ENCODE peak calls at places on chromosomes 13 and 19, in four cellular contexts. Z is GM12878, O is K562, K is HepG2. U is an unnamed sample.

GRCh38 chr19:44894946-44895345 is 3.9 kb downstream of the TOMM40 start:
- DNase-seq in Z (no peak), O (no peak), K (no peak), U (no peak)

GRCh38 chr13:24274452-24274971 is 34.9 kb upstream of the C1QTNF9 start:
- DNase-seq in Z (peak; percentile 88), O (no peak), K (no peak), U (no peak)

GRCh38 chr19:55319786-55320185 is 5.4 kb downstream of the TMEM150B start:
- DNase-seq in Z (no peak), O (peak; percentile 78), K (no peak), U (peak; percentile 93)

GRCh38 chr13:49539313-49539712 is 43.6 kb downstream of the PHF11 start:
- DNase-seq in Z (no peak), O (no peak), K (no peak), U (no peak)

GRCh38 chr13:32850311-32851052 is 165.7 kb upstream of the KL start:
- DNase-seq in Z (no peak), O (no peak), K (no peak), U (no peak)

GRCh38 chr19:42018503-42019193 is 24.6 kb upstream of the ATP1A3 start:
- DNase-seq in Z (no peak), O (peak; percentile 76), K (no peak), U (no peak)

GRCh38 chr13:52765991-52766390 is 26.4 kb upstream of the CNMD start:
- DNase-seq in Z (no peak), O (no peak), K (no peak), U (no peak)

GRCh38 chr13:44040070-44040753 is 160.5 kb downstream of the LACC1 start:
- DNase-seq in Z (no peak), O (no peak), K (no peak), U (no peak)

GRCh38 chr13:31000889-31001288 is 68.4 kb downstream of the TEX26 start:
- DNase-seq in Z (no peak), O (no peak), K (no peak), U (no peak)

GRCh38 chr19:18659281-18660050 is 22.6 kb downstream of the KLHL26 start:
- DNase-seq in Z (no peak), O (no peak), K (no peak), U (no peak)

GRCh38 chr19:39729594-39729993 is 8.2 kb downstream of the CLC start:
- DNase-seq in Z (no peak), O (no peak), K (no peak), U (no peak)

GRCh38 chr13:51745236-51745635 is 58.7 kb downstream of the DHRS12 start:
- DNase-seq in Z (no peak), O (no peak), K (no peak), U (no peak)

GRCh38 chr13:46605824-46606554 is 53.0 kb downstream of the LRCH1 start:
- DNase-seq in Z (peak; percentile 77), O (no peak), K (no peak), U (no peak)

GRCh38 chr19:46192990-46193650 is 36.4 kb upstream of the IGFL1 start:
- DNase-seq in Z (no peak), O (peak; percentile 83), K (peak; percentile 87), U (no peak)

GRCh38 chr13:103430368-103430767 is 364.2 kb upstream of the SLC10A2 start:
- DNase-seq in Z (no peak), O (no peak), K (no peak), U (no peak)

GRCh38 chr19:35500611-35501010 is 10.3 kb upstream of the KRTDAP start:
- DNase-seq in Z (no peak), O (no peak), K (no peak), U (no peak)

GRCh38 chr19:35712910-35713845 is 4.6 kb upstream of the KMT2B start:
- DNase-seq in Z (peak; percentile 82), O (peak; percentile 37), K (no peak), U (peak; percentile 46)

GRCh38 chr13:43374621-43375020 is 351.2 kb downstream of the DNAJC15 start:
- DNase-seq in Z (no peak), O (no peak), K (no peak), U (no peak)

GRCh38 chr13:22793598-22794134 is 387.1 kb upstream of the SGCG start:
- DNase-seq in Z (no peak), O (no peak), K (peak; percentile 99), U (no peak)

GRCh38 chr19:29690842-29691241 is 24.2 kb downstream of the C19orf12 start:
- DNase-seq in Z (no peak), O (peak; percentile 80), K (peak; percentile 67), U (peak; percentile 43)

GRCh38 chr13:20477394-20477793 is 48.3 kb downstream of the CRYL1 start:
- DNase-seq in Z (no peak), O (no peak), K (no peak), U (no peak)

GRCh38 chr13:43725460-43725859 is 61.3 kb downstream of the ENOX1 start:
- DNase-seq in Z (no peak), O (no peak), K (no peak), U (no peak)

GRCh38 chr13:40572961-40573360 is 93.5 kb downstream of the FOXO1 start:
- DNase-seq in Z (no peak), O (no peak), K (no peak), U (no peak)

GRCh38 chr13:66659291-66660012 is 570.7 kb downstream of the PCDH9 start:
- DNase-seq in Z (no peak), O (no peak), K (no peak), U (no peak)

GRCh38 chr13:33735276-33735675 is 82.7 kb upstream of the RFC3 start:
- DNase-seq in Z (no peak), O (no peak), K (no peak), U (no peak)

GRCh38 chr13:114264886-114265611 is 16.4 kb upstream of the UPF3A start:
- DNase-seq in Z (no peak), O (no peak), K (no peak), U (no peak)

GRCh38 chr13:110132178-110132975 is 174.6 kb downstream of the COL4A1 start:
- DNase-seq in Z (no peak), O (no peak), K (no peak), U (no peak)

GRCh38 chr19:1309977-1310852 is 24.5 kb downstream of the EFNA2 start:
- DNase-seq in Z (no peak), O (no peak), K (no peak), U (no peak)

GRCh38 chr19:4140237-4140711 is 13.2 kb upstream of the CREB3L3 start:
- DNase-seq in Z (no peak), O (peak; percentile 80), K (peak; percentile 70), U (peak; percentile 61)

GRCh38 chr19:4138445-4138844 is 14.5 kb upstream of the MAP2K2 start:
- DNase-seq in Z (no peak), O (no peak), K (no peak), U (no peak)

GRCh38 chr19:4144666-4145261 is 8.7 kb upstream of the CREB3L3 start:
- DNase-seq in Z (no peak), O (peak; percentile 34), K (no peak), U (no peak)

GRCh38 chr19:4136680-4137088 is 12.8 kb upstream of the MAP2K2 start:
- DNase-seq in Z (no peak), O (no peak), K (peak; percentile 54), U (no peak)

GRCh38 chr19:4139614-4140236 is 13.7 kb upstream of the CREB3L3 start:
- DNase-seq in Z (peak; percentile 48), O (peak; percentile 85), K (peak; percentile 58), U (peak; percentile 94)
- TF ChIP-seq SP1 in Z (no peak), O (no peak), K (no peak), U (no peak)

DNA sequence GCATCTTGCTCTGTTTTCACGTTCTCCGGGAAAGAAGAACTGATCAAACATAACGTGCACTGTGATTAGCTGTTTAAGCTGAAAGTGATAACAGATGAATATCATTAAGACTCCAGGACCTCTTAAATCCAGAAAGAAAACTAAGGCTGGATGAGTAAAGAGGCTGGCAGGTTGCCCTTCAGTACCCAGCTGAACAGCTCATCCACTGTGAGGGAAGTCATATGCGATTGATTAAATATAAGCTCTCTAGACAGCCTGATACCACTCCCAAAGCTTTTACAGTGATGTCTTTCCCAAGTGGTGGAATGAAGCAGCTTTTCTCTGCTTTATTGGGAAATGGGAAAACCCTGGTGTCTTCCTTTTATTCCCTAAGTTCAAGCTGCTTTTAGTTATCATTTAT is 116.9 kb downstream of the EFNB2 start:
- DNase-seq in Z (no peak), O (no peak), K (no peak), U (no peak)
- TF ChIP-seq ESRRA in Z (no peak), O (no peak), K (no peak), U (no peak)

GRCh38 chr19:33379151-33379829 is 5.8 kb downstream of the CEBPG start:
- DNase-seq in Z (no peak), O (no peak), K (no peak), U (no peak)
- TF ChIP-seq SP1 in Z (no peak), O (no peak), K (no peak), U (no peak)

DNA sequence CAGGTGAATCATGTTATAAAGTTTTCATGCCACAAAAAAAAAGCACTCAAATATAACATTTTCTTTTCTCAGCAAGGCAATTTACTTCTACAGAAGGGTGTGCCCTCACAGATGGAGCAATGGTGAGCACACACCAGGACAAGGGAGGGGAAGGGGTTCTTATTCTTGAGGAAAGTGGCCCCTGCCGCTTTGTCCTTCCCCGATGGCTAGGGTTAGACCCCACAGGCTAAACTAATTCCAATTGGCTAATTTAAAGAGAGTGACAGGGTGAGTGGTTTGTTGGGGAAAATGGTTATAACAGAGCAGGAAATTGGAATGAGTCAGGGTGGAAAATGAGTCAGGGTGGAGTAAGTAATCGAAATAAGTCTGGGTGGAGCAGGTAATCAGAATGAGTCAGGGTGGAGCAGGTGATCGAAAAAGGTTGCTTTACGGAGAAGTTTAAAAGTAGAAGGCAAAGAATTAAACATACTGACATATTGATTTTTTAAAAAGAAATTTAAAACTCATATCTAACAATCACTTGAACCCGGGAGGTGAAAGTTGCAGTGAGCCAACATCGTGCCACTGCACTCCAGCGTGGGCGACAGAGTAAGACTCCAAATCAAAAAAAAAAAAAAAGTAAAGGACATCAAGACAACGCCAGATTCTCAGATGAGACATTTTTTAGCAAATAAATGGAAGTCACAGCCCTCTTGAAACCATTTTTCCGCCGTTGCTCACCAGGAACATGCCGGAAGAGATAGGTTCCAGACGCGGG is 810 bp downstream of the ZNF562 start:
- DNase-seq in Z (peak; percentile 1), O (no peak), K (peak; percentile 15), U (no peak)
- TF ChIP-seq ESRRA in Z (no peak), O (no peak), K (no peak), U (no peak)